ENCODE peak calls at places on chromosomes 2 and 18, in five cellular contexts. M, Z, O, J and F are unnamed samples.

GRCh38 chr18:9952633-9953416 is 39.0 kb downstream of the VAPA start:
- DNase-seq in Z (no peak), O (peak; percentile 39), J (no peak), M (no peak), F (no peak)

GRCh38 chr2:85666016-85666415 is 2.0 kb downstream of the SFTPB start:
- DNase-seq in Z (no peak), J (no peak), M (no peak), O (no peak), F (no peak)

GRCh38 chr2:231050018-231050901 is 6.4 kb upstream of the PSMD1 start:
- DNase-seq in M (no peak), J (peak; percentile 34), O (no peak), Z (no peak), F (no peak)

GRCh38 chr18:50558948-50559749 is 738 bp upstream of the MAPK4 start:
- DNase-seq in O (no peak), M (no peak), J (no peak), Z (no peak), F (no peak)

GRCh38 chr2:46460241-46460921 is 19.0 kb upstream of the TMEM247 start:
- DNase-seq in O (no peak), J (peak; percentile 62), M (no peak), Z (no peak), F (peak; percentile 69)

GRCh38 chr18:26813043-26813442 is 52.5 kb downstream of the AQP4 start:
- DNase-seq in O (peak; percentile 46), J (peak; percentile 55), Z (peak; percentile 9), M (peak; percentile 84), F (no peak)

GRCh38 chr18:46917808-46918600 is 602 bp downstream of the KATNAL2 start:
- DNase-seq in J (peak; percentile 38), Z (peak; percentile 35), O (peak; percentile 35), M (peak; percentile 81), F (no peak)

GRCh38 chr18:50654211-50654610 is 94.3 kb downstream of the MAPK4 start:
- DNase-seq in O (no peak), J (no peak), M (no peak), Z (no peak), F (no peak)

GRCh38 chr2:52775674-52776073 is 991.9 kb upstream of the CHAC2 start:
- DNase-seq in J (no peak), M (no peak), Z (no peak), O (no peak), F (no peak)

GRCh38 chr18:11976463-11976862 is 4.8 kb upstream of the IMPA2 start:
- DNase-seq in Z (no peak), J (no peak), O (no peak), M (no peak), F (no peak)

GRCh38 chr2:9488583-9489547 is 14.5 kb downstream of the IAH1 start:
- DNase-seq in M (no peak), J (peak; percentile 24), O (no peak), Z (no peak), F (no peak)

GRCh38 chr2:182291296-182291695 is 135.5 kb downstream of the PDE1A start:
- DNase-seq in O (no peak), J (no peak), M (no peak), Z (peak; percentile 28), F (no peak)

GRCh38 chr2:151907933-151908882 is 80.0 kb upstream of the ARL5A start:
- DNase-seq in M (peak; percentile 51), Z (no peak), O (no peak), J (peak; percentile 29), F (no peak)

DNA sequence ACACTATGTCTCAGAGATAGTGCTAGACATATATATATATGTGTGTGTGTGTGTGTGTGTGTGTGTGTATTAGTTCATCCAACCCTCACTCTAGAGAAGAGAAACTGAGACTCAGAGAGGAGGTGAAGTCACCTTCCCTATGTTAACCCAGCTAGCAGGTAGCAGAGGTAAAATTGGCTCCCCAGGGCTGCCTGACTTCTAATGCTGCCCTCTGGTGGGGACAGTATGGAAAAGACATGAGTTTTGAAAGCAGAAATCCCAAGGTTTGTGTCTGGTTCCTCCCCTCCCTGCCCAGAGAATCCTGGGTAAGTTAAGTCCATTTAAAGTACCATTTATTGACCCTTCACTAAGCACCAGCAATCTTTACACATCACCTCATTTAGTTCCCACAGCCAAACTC is 137.7 kb downstream of the THNSL2 start:
- DNase-seq in J (peak; percentile 41), O (peak; percentile 23), Z (peak; percentile 33), M (peak; percentile 77), F (peak; percentile 6)
- TF ChIP-seq CTCF in J (peak; percentile 27), O (peak; percentile 58), Z (peak; percentile 64), M (peak; percentile 81), F (peak; percentile 38)

GRCh38 chr2:28617502-28618184 is 121.8 kb downstream of the PLB1 start:
- DNase-seq in Z (no peak), M (no peak), O (peak; percentile 50), J (no peak), F (no peak)

GRCh38 chr2:28616618-28617017 is 120.8 kb downstream of the PLB1 start:
- DNase-seq in O (peak; percentile 69), J (no peak), M (no peak), Z (no peak), F (no peak)

GRCh38 chr2:28619213-28620196 is 123.6 kb downstream of the PLB1 start:
- DNase-seq in Z (no peak), O (no peak), M (no peak), J (no peak), F (no peak)

GRCh38 chr2:28620371-28620793 is 124.5 kb downstream of the PLB1 start:
- DNase-seq in J (no peak), Z (no peak), M (no peak), O (no peak), F (no peak)

GRCh38 chr2:28618221-28619141 is 122.6 kb downstream of the PLB1 start:
- DNase-seq in O (peak; percentile 43), Z (peak; percentile 14), M (no peak), J (no peak), F (no peak)
- H3K4me1 ChIP-seq in O (peaks cover 34% of the 10 kb centered on the region), Z (peaks cover 15% of the 10 kb centered on the region), M (peaks cover 4% of the 10 kb centered on the region), J (peaks cover 5% of the 10 kb centered on the region), F (peaks cover 34% of the 10 kb centered on the region)

DNA sequence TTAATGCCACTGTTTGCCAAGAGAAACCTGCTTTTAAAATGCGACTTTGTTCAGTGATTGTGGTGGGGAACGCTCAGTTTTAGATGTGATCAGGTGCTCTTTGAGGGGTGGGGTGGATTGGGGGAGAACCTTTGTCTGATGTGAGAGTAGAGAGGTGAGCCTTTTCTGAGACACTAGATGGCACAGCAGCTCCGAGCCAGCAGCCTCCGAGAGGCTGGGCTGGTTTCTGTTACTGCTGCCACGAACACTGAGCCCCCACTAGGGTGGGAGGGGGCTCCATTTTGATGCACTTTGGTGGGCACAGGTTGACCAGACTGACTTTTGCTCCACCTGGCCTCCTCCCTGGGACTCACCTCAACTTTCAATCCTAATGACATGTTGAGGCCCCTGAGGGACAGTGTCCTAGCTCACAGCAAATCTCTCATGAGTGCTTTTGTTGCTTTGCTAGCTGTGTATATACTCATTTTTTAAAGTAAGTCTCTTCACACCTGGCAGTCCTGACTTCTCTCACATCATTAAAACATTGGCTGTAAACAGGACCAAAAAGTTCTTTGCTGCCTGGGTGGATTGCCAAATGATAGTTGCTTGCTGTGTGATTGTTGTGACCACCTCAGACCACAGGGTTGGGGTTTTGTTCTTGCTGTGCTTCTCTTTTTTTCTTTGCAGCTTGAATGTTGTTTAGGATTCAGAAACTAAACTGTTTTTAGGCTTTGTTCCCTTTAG is 98.2 kb upstream of the MAP3K20 start:
- DNase-seq in O (no peak), Z (no peak), M (peak; percentile 61), J (no peak), F (no peak)
- TF ChIP-seq CTCF in O (no peak), Z (no peak), M (peak; percentile 51), J (no peak), F (peak; percentile 49)

DNA sequence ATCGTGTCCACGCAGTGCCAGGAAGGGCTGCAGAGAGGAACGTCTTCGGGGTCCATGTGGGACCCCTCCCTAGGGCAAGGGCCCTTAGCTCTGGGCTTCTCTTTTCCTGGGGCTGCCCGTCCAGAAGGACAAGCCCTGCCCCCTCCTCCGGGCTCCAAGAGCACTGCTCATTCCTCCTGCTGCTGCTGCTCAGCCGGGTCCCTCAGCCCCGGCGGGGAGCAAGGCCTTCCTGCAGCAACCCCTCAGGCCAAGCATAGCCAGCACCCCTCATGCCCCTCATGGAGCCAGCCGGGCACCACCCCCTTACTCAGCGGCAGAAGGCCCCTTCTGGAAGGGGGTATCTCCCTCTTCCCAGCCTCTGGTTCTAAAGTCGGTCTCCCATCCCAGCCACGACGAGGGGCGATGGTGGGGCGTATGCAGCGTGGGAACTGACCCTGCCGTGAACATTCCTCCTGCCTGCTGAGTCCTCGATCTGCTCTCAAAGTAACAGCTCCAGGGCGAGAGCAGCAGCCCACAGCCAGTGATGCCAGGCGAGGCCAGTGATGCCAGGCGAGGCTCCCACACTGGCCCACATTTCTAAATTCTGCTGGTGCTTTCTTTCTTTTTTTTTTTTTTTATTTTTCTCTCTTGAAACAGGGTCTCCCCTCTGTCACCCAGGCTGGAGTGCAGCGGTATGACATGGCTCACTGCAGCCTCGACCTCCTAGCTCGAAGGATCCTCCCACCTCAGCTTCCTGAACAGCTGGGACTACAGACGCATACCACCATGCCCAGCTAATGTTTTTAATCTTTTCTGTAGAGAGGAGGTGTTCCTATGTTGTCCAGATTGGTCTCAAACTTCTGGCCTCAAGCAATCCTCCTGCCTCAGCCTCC is 99.7 kb downstream of the HDAC4 start:
- DNase-seq in O (no peak), J (no peak), Z (no peak), M (peak; percentile 44), F (no peak)
- H3K4me1 ChIP-seq in O (no peaks in the 10 kb centered on the region), J (peaks cover 21% of the 10 kb centered on the region), Z (no peaks in the 10 kb centered on the region), M (peaks cover 7% of the 10 kb centered on the region), F (peaks cover 76% of the 10 kb centered on the region)

GRCh38 chr2:145593991-145594702 is 1074.2 kb upstream of the ZEB2 start:
- DNase-seq in M (no peak), O (peak; percentile 88), Z (peak; percentile 66), J (no peak), F (no peak)
- TF ChIP-seq CTCF in M (peak; percentile 71), O (no peak), Z (peak; percentile 36), J (no peak), F (no peak)

DNA sequence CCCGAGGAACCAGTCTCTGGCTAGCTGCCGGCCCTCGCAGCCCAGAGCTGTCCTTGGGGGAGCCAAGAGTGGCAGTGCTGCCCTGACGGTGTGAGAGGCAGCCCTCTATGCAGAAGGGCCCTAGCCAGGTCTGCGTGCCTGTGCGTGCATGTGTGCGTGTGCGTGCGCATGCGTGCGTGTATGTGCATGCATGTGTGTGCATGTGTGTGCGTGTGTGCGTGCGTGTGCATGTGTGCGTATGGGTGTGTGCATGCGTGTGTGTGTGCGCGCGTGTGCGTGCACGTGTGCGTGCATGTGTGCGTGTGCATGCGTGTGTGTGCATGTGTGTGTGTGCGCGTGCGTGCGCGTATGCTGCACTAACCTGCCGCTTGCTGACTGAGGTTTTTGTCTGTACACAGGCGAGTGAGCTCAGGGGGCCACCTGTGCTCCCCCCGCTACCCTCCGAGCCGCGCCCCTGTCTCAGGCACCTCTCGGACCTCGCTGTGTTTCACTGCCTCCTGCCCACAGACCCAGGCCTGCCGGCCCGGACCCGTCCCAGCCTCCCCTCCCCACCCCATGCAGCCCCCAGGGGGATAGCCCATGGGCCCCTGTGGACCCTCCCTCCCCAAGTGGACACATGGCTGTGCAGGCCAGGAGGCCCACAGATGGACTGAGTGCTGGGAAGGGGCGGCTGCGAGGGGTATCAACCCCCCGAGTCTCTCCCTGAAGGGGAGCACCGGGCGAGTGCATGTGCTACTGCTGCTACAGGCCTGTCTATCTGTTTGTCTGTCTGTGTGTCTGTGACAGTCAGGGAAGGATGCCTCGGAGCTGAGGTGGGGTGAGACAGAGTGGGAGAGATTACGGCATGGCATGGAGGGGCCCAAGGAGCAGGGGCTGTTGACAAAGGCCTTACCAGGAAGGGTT is 31.3 kb downstream of the SPEG start:
- DNase-seq in M (no peak), J (no peak), O (no peak), Z (no peak), F (no peak)
- H3K4me1 ChIP-seq in M (no peaks in the 10 kb centered on the region), J (no peaks in the 10 kb centered on the region), O (no peaks in the 10 kb centered on the region), Z (peaks cover 1% of the 10 kb centered on the region), F (peaks cover 92% of the 10 kb centered on the region)

GRCh38 chr18:77067315-77068061 is 65.1 kb downstream of the MBP start:
- DNase-seq in J (peak; percentile 62), Z (peak; percentile 7), O (peak; percentile 72), M (no peak), F (peak; percentile 58)
- TF ChIP-seq CTCF in J (no peak), Z (no peak), O (peak; percentile 32), M (no peak), F (no peak)

GRCh38 chr2:221381928-221382488 is 190.1 kb downstream of the EPHA4 start:
- DNase-seq in M (no peak), O (no peak), J (no peak), Z (no peak), F (no peak)
- H3K4me1 ChIP-seq in M (peaks cover 4% of the 10 kb centered on the region), O (peaks cover 6% of the 10 kb centered on the region), J (no peaks in the 10 kb centered on the region), Z (no peaks in the 10 kb centered on the region), F (no peaks in the 10 kb centered on the region)